ENCODE peak calls at places on chromosome 9, in five cellular contexts. T is IMR-90, H is trophoblast cell, E is mesenchymal stem cell, M is H1. X is an unnamed sample.
A peak's percentile ranks its signal among the peaks of the same experiment; 100 is the strongest.

GRCh38 chr9:114237781-114238180 is 82.4 kb downstream of the COL27A1 start:
- DNase-seq in T (no peak), H (no peak), E (no peak), M (no peak), X (no peak)

GRCh38 chr9:71758785-71759184 is 9.5 kb downstream of the CEMIP2 start:
- DNase-seq in T (peak; percentile 50), H (no peak), E (peak; percentile 55), M (no peak), X (no peak)

GRCh38 chr9:123138156-123138555 is 104.7 kb downstream of the GPR21 start:
- DNase-seq in T (no peak), H (no peak), E (no peak), M (no peak), X (no peak)

GRCh38 chr9:92245005-92245797 is 48.3 kb downstream of the IARS1 start:
- DNase-seq in T (peak; percentile 95), H (no peak), E (peak; percentile 87), M (no peak), X (no peak)

GRCh38 chr9:93860694-93861658 is 94.2 kb downstream of the BARX1 start:
- DNase-seq in T (no peak), H (no peak), E (no peak), M (no peak), X (no peak)

GRCh38 chr9:115952667-115953316 is 200.8 kb upstream of the PAPPA start:
- DNase-seq in T (peak; percentile 88), H (no peak), E (peak; percentile 81), M (no peak), X (no peak)

GRCh38 chr9:21605489-21605931 is 123.4 kb upstream of the IFNE start:
- DNase-seq in T (peak; percentile 88), H (no peak), E (peak; percentile 72), M (no peak), X (no peak)

GRCh38 chr9:124854822-124855221 is 1.6 kb downstream of the WDR38 start:
- DNase-seq in T (no peak), H (no peak), E (no peak), M (no peak), X (no peak)

GRCh38 chr9:99103909-99104458 is 929 bp upstream of the TGFBR1 start:
- DNase-seq in T (peak; percentile 61), H (no peak), E (peak; percentile 43), M (peak; percentile 63), X (no peak)

GRCh38 chr9:122065923-122066629 is 27.0 kb downstream of the TTLL11 start:
- DNase-seq in T (no peak), H (no peak), E (no peak), M (no peak), X (no peak)

GRCh38 chr9:93451762-93452709 is 551 bp downstream of the FAM120A start:
- DNase-seq in T (peak; percentile 33), H (peak; percentile 35), E (peak; percentile 60), M (peak; percentile 71), X (peak; percentile 46)

GRCh38 chr9:107345327-107345726 is 62.2 kb downstream of the RAD23B start:
- DNase-seq in T (no peak), H (no peak), E (no peak), M (no peak), X (no peak)

GRCh38 chr9:127873886-127874285 is 3.6 kb downstream of the AK1 start:
- DNase-seq in T (no peak), H (no peak), E (no peak), M (no peak), X (no peak)

GRCh38 chr9:89850153-89850552 is 245.3 kb downstream of the GADD45G start:
- DNase-seq in T (no peak), H (no peak), E (peak; percentile 2), M (no peak), X (no peak)

GRCh38 chr9:136538599-136539426 is 7.0 kb downstream of the NOTCH1 start:
- DNase-seq in T (no peak), H (no peak), E (no peak), M (no peak), X (no peak)

GRCh38 chr9:76342862-76343261 is 51.4 kb downstream of the RFK start:
- DNase-seq in T (no peak), H (no peak), E (no peak), M (no peak), X (no peak)

DNA sequence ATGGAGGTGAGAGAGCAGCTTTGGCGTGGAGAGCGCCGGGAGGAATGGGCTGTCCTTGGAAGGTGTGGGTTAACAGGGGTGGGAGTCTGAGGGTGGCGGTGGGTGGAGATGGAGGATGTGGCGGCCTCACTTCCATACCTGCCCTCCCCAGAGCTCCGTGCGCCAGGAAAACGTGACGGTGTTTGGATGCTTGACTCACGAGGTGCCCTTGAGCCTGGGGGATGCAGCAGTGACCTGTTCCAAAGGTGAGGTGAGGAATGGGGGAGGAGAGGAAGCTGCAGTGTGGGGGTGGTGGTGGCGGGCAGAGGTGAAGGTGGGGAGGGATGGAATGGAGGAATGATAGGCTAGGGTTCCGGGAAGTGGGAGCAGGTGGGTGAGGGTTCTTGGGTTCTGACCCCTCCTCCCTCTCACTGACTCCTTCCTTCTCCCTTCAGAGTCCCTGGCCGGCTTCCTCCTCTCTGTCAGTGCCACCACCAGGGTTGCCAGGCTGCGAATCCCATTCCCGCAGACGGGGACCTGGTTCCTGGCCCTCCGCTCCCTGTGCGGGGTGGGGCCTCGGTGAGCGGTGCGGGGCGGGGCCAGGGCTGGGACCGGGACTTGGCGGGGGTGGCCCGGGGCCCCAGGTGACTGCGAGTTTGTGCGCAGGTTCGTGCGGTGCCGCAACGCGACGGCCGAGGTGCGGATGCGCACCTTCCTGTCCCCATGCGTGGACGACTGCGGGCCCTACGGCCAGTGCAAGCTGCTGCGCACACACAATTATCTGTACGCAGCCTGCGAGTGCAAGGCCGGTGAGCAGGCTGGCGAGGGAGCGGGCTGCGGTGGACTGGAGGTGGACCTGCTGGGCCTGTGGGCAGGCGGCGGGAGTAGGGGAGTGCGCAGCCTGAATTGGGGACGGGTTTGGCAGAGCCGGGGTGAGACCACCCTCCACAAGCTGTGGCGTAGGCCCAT is 17.1 kb downstream of the TMEM8B start:
- DNase-seq in T (no peak), H (no peak), E (no peak), M (peak; percentile 81), X (no peak)
- H3K14ac ChIP-seq in T (peak overlapping the region; percentile 44), H (no peak overlapping the region), E (no peak overlapping the region), M (no peak overlapping the region), X (peak overlapping the region; percentile 91)

GRCh38 chr9:128903079-128903461 is 17.7 kb upstream of the PHYHD1 start:
- DNase-seq in T (no peak), H (no peak), E (no peak), M (no peak), X (no peak)
- H3K36me3 ChIP-seq in T (peaks cover 27% of the 10 kb centered on the region), H (peaks cover 41% of the 10 kb centered on the region), E (peaks cover 30% of the 10 kb centered on the region), M (peaks cover 10% of the 10 kb centered on the region), X (peaks cover 44% of the 10 kb centered on the region)

GRCh38 chr9:113153599-113153998 is 2.8 kb downstream of the SLC31A2 start:
- DNase-seq in T (no peak), H (no peak), E (no peak), M (no peak), X (no peak)

GRCh38 chr9:113155911-113156559 is 5.2 kb downstream of the SLC31A2 start:
- DNase-seq in T (no peak), H (no peak), E (no peak), M (no peak), X (no peak)

GRCh38 chr9:113156880-113157279 is 6.1 kb downstream of the SLC31A2 start:
- DNase-seq in T (no peak), H (no peak), E (no peak), M (no peak), X (no peak)

GRCh38 chr9:113154471-113154870 is 3.7 kb downstream of the SLC31A2 start:
- DNase-seq in T (peak; percentile 79), H (peak; percentile 22), E (peak; percentile 54), M (no peak), X (no peak)

DNA sequence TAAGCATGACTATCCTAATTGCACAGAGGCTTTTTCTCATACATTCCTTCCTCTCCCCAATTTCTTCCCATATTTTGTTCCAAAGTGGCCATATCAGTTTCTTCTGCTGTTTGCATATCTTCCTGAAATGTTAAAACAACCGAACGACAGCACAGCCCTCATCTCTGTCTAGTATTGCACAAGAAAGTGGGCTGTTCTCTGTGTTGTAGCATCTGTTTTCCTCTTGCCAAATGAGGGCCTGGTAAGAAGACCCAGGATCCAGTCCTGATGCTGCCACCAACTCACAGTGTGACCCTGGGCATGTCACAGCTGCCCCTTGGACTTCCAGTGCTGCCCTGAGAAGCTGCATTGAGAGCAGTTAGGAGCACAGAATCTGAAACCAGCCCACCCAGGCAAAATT is 4.1 kb downstream of the SLC31A2 start:
- DNase-seq in T (peak; percentile 31), H (no peak), E (peak; percentile 24), M (no peak), X (no peak)
- H3K14ac ChIP-seq in T (no peak overlapping the region), H (no peak overlapping the region), E (no peak overlapping the region), M (no peak overlapping the region), X (no peak overlapping the region)

DNA sequence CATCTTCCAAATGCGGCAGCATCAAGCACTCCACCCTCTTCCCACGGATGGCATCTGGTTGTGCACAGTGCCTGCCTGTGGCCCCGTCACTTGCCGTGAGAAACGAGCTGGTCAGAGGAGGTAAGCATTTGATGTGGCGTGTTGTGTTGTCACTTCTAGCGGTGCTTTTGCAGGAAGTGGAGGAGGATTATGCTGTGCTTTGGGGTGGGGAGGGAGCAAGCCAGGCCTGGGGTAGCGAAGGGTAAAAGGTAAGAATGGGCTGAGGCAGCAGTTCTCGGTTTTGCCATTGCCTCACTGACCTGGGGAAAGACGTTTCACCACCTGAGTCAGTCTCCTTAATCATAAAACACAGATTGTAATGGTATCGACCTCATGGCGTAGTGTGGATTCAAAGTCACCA is 2.3 kb upstream of the POMT1 start:
- DNase-seq in T (no peak), H (no peak), E (no peak), M (no peak), X (no peak)
- H3K36me3 ChIP-seq in T (peaks cover 45% of the 10 kb centered on the region), H (peaks cover 45% of the 10 kb centered on the region), E (peaks cover 59% of the 10 kb centered on the region), M (peaks cover 38% of the 10 kb centered on the region), X (peaks cover 62% of the 10 kb centered on the region)

GRCh38 chr9:70569070-70569772 is 154.8 kb upstream of the KLF9 start:
- DNase-seq in T (peak; percentile 59), H (no peak), E (peak; percentile 78), M (no peak), X (no peak)

GRCh38 chr9:70567511-70567910 is 153.1 kb upstream of the KLF9 start:
- DNase-seq in T (no peak), H (no peak), E (no peak), M (no peak), X (no peak)

GRCh38 chr9:70564464-70565190 is 150.2 kb upstream of the KLF9 start:
- DNase-seq in T (no peak), H (no peak), E (no peak), M (no peak), X (no peak)

GRCh38 chr9:70566066-70566465 is 151.6 kb upstream of the KLF9 start:
- DNase-seq in T (no peak), H (no peak), E (no peak), M (no peak), X (no peak)

GRCh38 chr9:70566743-70567142 is 152.3 kb upstream of the KLF9 start:
- DNase-seq in T (no peak), H (no peak), E (no peak), M (no peak), X (no peak)
- H3K14ac ChIP-seq in T (no peak overlapping the region), H (no peak overlapping the region), E (no peak overlapping the region), M (no peak overlapping the region), X (no peak overlapping the region)